ENCODE peak calls at places on chromosomes 1 and 21, in seven cellular contexts. D is NCI-H1092 treated with DMSO at 0.1 percent for 48 hours; U is activated naive CD4-positive, alpha-beta T cell treated with anti-CD3 and anti-CD28 coated beads, Interleukin-2, amount 50 U/mL, for 72 hours; M is HT-29; Q is stimulated activated naive CD8-positive, alpha-beta T cell treated with anti-CD3 and anti-CD28 coated beads, Interleukin-15, amount 100 ng/mL, for 72 hours; P is small intestine; Z is stomach. J is an unnamed sample.

GRCh38 chr1:160169553-160170399 is 18.4 kb downstream of the ATP1A4 start:
- DNase-seq in Q (peak), Z (no peak), D (peak), U (no peak), M (no peak), P (no peak), J (peak)

GRCh38 chr1:150309758-150310495 is 11.4 kb upstream of the PRPF3 start:
- DNase-seq in D (peak), Z (no peak), M (no peak), P (no peak), Q (no peak), U (no peak), J (no peak)

GRCh38 chr1:4029376-4029775 is 129.3 kb upstream of the C1orf174 start:
- DNase-seq in Z (no peak), U (no peak), D (no peak), P (no peak), M (no peak), Q (no peak), J (no peak)

GRCh38 chr1:163912491-163912890 is 590.7 kb downstream of the NUF2 start:
- DNase-seq in Q (no peak), M (no peak), U (no peak), D (no peak), P (no peak), Z (no peak), J (no peak)

GRCh38 chr21:26637346-26637745 is 64.3 kb upstream of the CYYR1 start:
- DNase-seq in D (no peak), P (no peak), M (no peak), Z (no peak), Q (no peak), U (no peak), J (no peak)

GRCh38 chr1:230458509-230458908 is 32.4 kb upstream of the PGBD5 start:
- DNase-seq in Z (no peak), Q (no peak), M (no peak), P (no peak), D (no peak), U (no peak), J (no peak)

GRCh38 chr1:5648410-5649165 is 343.6 kb downstream of the NPHP4 start:
- DNase-seq in U (no peak), Q (no peak), Z (peak), M (no peak), P (no peak), D (no peak), J (no peak)

GRCh38 chr1:25795955-25796806 is 3.8 kb upstream of the SELENON start:
- DNase-seq in U (peak), D (peak), Z (peak), M (no peak), P (peak), Q (peak), J (no peak)

GRCh38 chr1:197130677-197131304 is 15.7 kb downstream of the ASPM start:
- DNase-seq in Q (no peak), U (no peak), D (no peak), M (peak), P (no peak), Z (no peak), J (no peak)

GRCh38 chr1:204448321-204448964 is 36.8 kb upstream of the PPP1R15B start:
- DNase-seq in U (no peak), P (peak), Z (peak), D (no peak), M (peak), Q (no peak), J (no peak)

GRCh38 chr1:229689915-229690314 is 63.9 kb downstream of the URB2 start:
- DNase-seq in Z (no peak), D (no peak), U (no peak), Q (no peak), P (no peak), M (no peak), J (no peak)

J was measured in WTC11.